ENCODE peak calls at places on chromosomes 16 and 17, in six cellular contexts. X is small intestine, S is GM19239, M is bronchial epithelial cell, Z is T-helper 2 cell, A is EL. E is an unnamed sample.

GRCh38 chr16:5017678-5017969 is 16.1 kb downstream of the NAGPA start:
- DNase-seq in X (no peak), S (no peak), M (no peak), Z (no peak), A (no peak), E (no peak)

GRCh38 chr16:4847774-4848587 is 700 bp downstream of the UBN1 start:
- DNase-seq in X (peak; percentile 65), S (no peak), M (peak; percentile 73), Z (no peak), A (peak; percentile 68), E (peak; percentile 87)

GRCh38 chr17:48634446-48635208 is 8.5 kb upstream of the HOXB9 start:
- DNase-seq in X (peak; percentile 35), S (no peak), M (no peak), Z (no peak), A (no peak), E (no peak)

GRCh38 chr17:2975469-2975958 is 87.9 kb downstream of the OR1D5 start:
- DNase-seq in X (no peak), S (no peak), M (peak; percentile 35), Z (no peak), A (peak; percentile 54), E (no peak)

GRCh38 chr17:82213251-82214011 is 789 bp upstream of the CCDC57 start:
- DNase-seq in X (peak; percentile 16), S (no peak), M (peak; percentile 41), Z (no peak), A (peak; percentile 85), E (peak; percentile 64)

GRCh38 chr17:68656666-68657065 is 55.5 kb upstream of the FAM20A start:
- DNase-seq in X (no peak), S (no peak), M (no peak), Z (no peak), A (no peak), E (no peak)

GRCh38 chr16:49543315-49543946 is 169.8 kb downstream of the C16orf78 start:
- DNase-seq in X (no peak), S (no peak), M (no peak), Z (no peak), A (no peak), E (no peak)

GRCh38 chr16:71424626-71425025 is 17.2 kb downstream of the TLE7 start:
- DNase-seq in X (no peak), S (no peak), M (no peak), Z (no peak), A (no peak), E (no peak)

GRCh38 chr17:10557422-10557821 is 8.0 kb upstream of the MYH2 start:
- DNase-seq in X (no peak), S (no peak), M (no peak), Z (no peak), A (peak; percentile 30), E (no peak)

GRCh38 chr17:81551458-81552243 is 502 bp downstream of the FAAP100 start:
- DNase-seq in X (peak; percentile 39), S (no peak), M (no peak), Z (no peak), A (peak; percentile 62), E (peak; percentile 72)

GRCh38 chr17:83199500-83200201 is 120.2 kb downstream of the METRNL start:
- DNase-seq in X (peak; percentile 25), S (peak; percentile 54), M (no peak), Z (no peak), A (peak; percentile 69), E (peak; percentile 59)

GRCh38 chr17:43367588-43368242 is 31.1 kb upstream of the ARL4D start:
- DNase-seq in X (no peak), S (no peak), M (peak; percentile 73), Z (no peak), A (peak; percentile 96), E (peak; percentile 80)

GRCh38 chr17:76370261-76370993 is 14.0 kb upstream of the SPHK1 start:
- DNase-seq in X (no peak), S (no peak), M (peak; percentile 93), Z (no peak), A (peak; percentile 98), E (peak; percentile 98)

GRCh38 chr16:83926726-83927397 is 26.2 kb upstream of the OSGIN1 start:
- DNase-seq in X (peak; percentile 83), S (peak; percentile 84), M (peak; percentile 78), Z (peak; percentile 29), A (peak; percentile 78), E (peak; percentile 72)

GRCh38 chr17:50114849-50115357 is 15.1 kb downstream of the SAMD14 start:
- DNase-seq in X (peak; percentile 65), S (no peak), M (peak; percentile 69), Z (no peak), A (peak; percentile 60), E (peak; percentile 77)

GRCh38 chr17:55273579-55274370 is 9.0 kb downstream of the HLF start:
- DNase-seq in X (peak; percentile 19), S (no peak), M (peak; percentile 76), Z (no peak), A (peak; percentile 23), E (no peak)

GRCh38 chr16:78183886-78184553 is 84.6 kb downstream of the WWOX start:
- DNase-seq in X (peak; percentile 5), S (no peak), M (no peak), Z (no peak), A (no peak), E (no peak)

GRCh38 chr16:46733319-46733830 is 14.8 kb downstream of the MYLK3 start:
- DNase-seq in X (no peak), S (no peak), M (no peak), Z (no peak), A (no peak), E (no peak)

GRCh38 chr16:60648260-60648659 is 1388.0 kb downstream of the CDH8 start:
- DNase-seq in X (no peak), S (no peak), M (peak; percentile 19), Z (no peak), A (no peak), E (no peak)